ENCODE peak calls at places on chromosomes 5 and 9, in four cellular contexts. One of them, this sample, is unnamed. For H3K4me1 and H3K27me3, the result is how much of the 10 kb centered on the place peaks cover.

GRCh38 chr5:38672059-38672791 is 115.8 kb upstream of the LIFR start:
- DNase-seq in fibroblast of lung: peak
- DNase-seq in right atrium auricular region: no peak
- DNase-seq in GM23248: peak
- DNase-seq in this sample: no peak

GRCh38 chr9:7570107-7570720 is 229.4 kb downstream of the DMAC1 start:
- DNase-seq in fibroblast of lung: peak
- DNase-seq in right atrium auricular region: peak
- DNase-seq in GM23248: peak
- DNase-seq in this sample: peak

GRCh38 chr9:83906144-83906543 is 15.1 kb downstream of the KIF27 start:
- DNase-seq in fibroblast of lung: no peak
- DNase-seq in right atrium auricular region: no peak
- DNase-seq in GM23248: peak
- DNase-seq in this sample: no peak

GRCh38 chr5:44774279-44774880 is 34.4 kb upstream of the MRPS30 start:
- DNase-seq in fibroblast of lung: peak
- DNase-seq in right atrium auricular region: no peak
- DNase-seq in GM23248: peak
- DNase-seq in this sample: peak

GRCh38 chr9:80968611-80969010 is 720.7 kb downstream of the TLE1 start:
- DNase-seq in fibroblast of lung: peak
- DNase-seq in right atrium auricular region: no peak
- DNase-seq in GM23248: peak
- DNase-seq in this sample: no peak

GRCh38 chr5:163506726-163507125 is 1.3 kb downstream of the MAT2B start:
- DNase-seq in fibroblast of lung: peak
- DNase-seq in right atrium auricular region: no peak
- DNase-seq in GM23248: peak
- DNase-seq in this sample: no peak

GRCh38 chr9:93592389-93593021 is 16.1 kb downstream of the PHF2 start:
- DNase-seq in fibroblast of lung: peak
- DNase-seq in right atrium auricular region: no peak
- DNase-seq in GM23248: peak
- DNase-seq in this sample: no peak

GRCh38 chr5:136205061-136205702 is 12.2 kb upstream of the SMIM32 start:
- DNase-seq in fibroblast of lung: peak
- DNase-seq in right atrium auricular region: no peak
- DNase-seq in GM23248: no peak
- DNase-seq in this sample: no peak

GRCh38 chr9:86009133-86009532 is 68.2 kb downstream of the NAA35 start:
- DNase-seq in fibroblast of lung: no peak
- DNase-seq in right atrium auricular region: no peak
- DNase-seq in GM23248: no peak
- DNase-seq in this sample: no peak

GRCh38 chr9:76912631-76913275 is 6.8 kb upstream of the PRUNE2 start:
- DNase-seq in fibroblast of lung: peak
- DNase-seq in right atrium auricular region: no peak
- DNase-seq in GM23248: peak
- DNase-seq in this sample: no peak

GRCh38 chr9:105698348-105698747 is 4.0 kb downstream of the TMEM38B start:
- DNase-seq in fibroblast of lung: no peak
- DNase-seq in right atrium auricular region: no peak
- DNase-seq in GM23248: no peak
- DNase-seq in this sample: no peak

GRCh38 chr9:105004466-105005090 is 76.6 kb upstream of the ABCA1 start:
- DNase-seq in fibroblast of lung: no peak
- DNase-seq in right atrium auricular region: no peak
- DNase-seq in GM23248: no peak
- DNase-seq in this sample: no peak

GRCh38 chr5:177520906-177521513 is 4.2 kb upstream of the DDX41 start:
- DNase-seq in fibroblast of lung: no peak
- DNase-seq in right atrium auricular region: no peak
- DNase-seq in GM23248: peak
- DNase-seq in this sample: no peak

GRCh38 chr5:65247594-65247993 is 234.1 kb downstream of the ADAMTS6 start:
- DNase-seq in fibroblast of lung: no peak
- DNase-seq in right atrium auricular region: no peak
- DNase-seq in GM23248: no peak
- DNase-seq in this sample: no peak

GRCh38 chr5:5150667-5151066 is 10.5 kb downstream of the ADAMTS16 start:
- DNase-seq in fibroblast of lung: no peak
- DNase-seq in right atrium auricular region: no peak
- DNase-seq in GM23248: peak
- DNase-seq in this sample: no peak

GRCh38 chr9:97906236-97906831 is 16.0 kb downstream of the TRMO start:
- DNase-seq in fibroblast of lung: peak
- DNase-seq in right atrium auricular region: no peak
- DNase-seq in GM23248: peak
- DNase-seq in this sample: no peak

GRCh38 chr5:178577376-178577839 is 12.8 kb downstream of the COL23A1 start:
- DNase-seq in fibroblast of lung: no peak
- DNase-seq in right atrium auricular region: peak
- DNase-seq in GM23248: no peak
- DNase-seq in this sample: no peak

GRCh38 chr5:40446910-40447309 is 232.8 kb upstream of the PTGER4 start:
- DNase-seq in fibroblast of lung: peak
- DNase-seq in right atrium auricular region: no peak
- DNase-seq in GM23248: peak
- DNase-seq in this sample: no peak

GRCh38 chr5:174362514-174362913 is 317.0 kb downstream of the NSG2 start:
- DNase-seq in fibroblast of lung: no peak
- DNase-seq in right atrium auricular region: no peak
- DNase-seq in GM23248: no peak
- DNase-seq in this sample: no peak

GRCh38 chr5:27124590-27124989 is 86.2 kb upstream of the CDH9 start:
- DNase-seq in fibroblast of lung: no peak
- DNase-seq in right atrium auricular region: no peak
- DNase-seq in GM23248: peak
- DNase-seq in this sample: no peak

GRCh38 chr9:99307846-99308245 is 85.8 kb downstream of the SEC61B start:
- DNase-seq in fibroblast of lung: no peak
- DNase-seq in right atrium auricular region: no peak
- DNase-seq in GM23248: no peak
- DNase-seq in this sample: no peak

GRCh38 chr9:93590609-93591234 is 14.3 kb downstream of the PHF2 start:
- DNase-seq in fibroblast of lung: no peak
- DNase-seq in right atrium auricular region: no peak
- DNase-seq in GM23248: no peak
- DNase-seq in this sample: no peak

GRCh38 chr9:131735238-131736181 is 4.4 kb downstream of the RAPGEF1 start:
- DNase-seq in fibroblast of lung: peak
- DNase-seq in right atrium auricular region: no peak
- DNase-seq in GM23248: peak
- DNase-seq in this sample: no peak

GRCh38 chr5:151200913-151201445 is 22.9 kb downstream of the CCDC69 start:
- DNase-seq in fibroblast of lung: no peak
- DNase-seq in right atrium auricular region: no peak
- DNase-seq in GM23248: no peak
- DNase-seq in this sample: no peak

GRCh38 chr9:18495065-18495464 is 21.1 kb downstream of the ADAMTSL1 start:
- DNase-seq in fibroblast of lung: peak
- DNase-seq in right atrium auricular region: no peak
- DNase-seq in GM23248: no peak
- DNase-seq in this sample: no peak

GRCh38 chr9:18493361-18494015 is 19.5 kb downstream of the ADAMTSL1 start:
- DNase-seq in fibroblast of lung: peak
- DNase-seq in right atrium auricular region: no peak
- DNase-seq in GM23248: peak
- DNase-seq in this sample: no peak

GRCh38 chr9:18489861-18490260 is 15.9 kb downstream of the ADAMTSL1 start:
- DNase-seq in fibroblast of lung: peak
- DNase-seq in right atrium auricular region: no peak
- DNase-seq in GM23248: peak
- DNase-seq in this sample: no peak

GRCh38 chr9:18490591-18491370 is 16.8 kb downstream of the ADAMTSL1 start:
- DNase-seq in fibroblast of lung: peak
- DNase-seq in right atrium auricular region: no peak
- DNase-seq in GM23248: peak
- DNase-seq in this sample: no peak

GRCh38 chr9:18492612-18493011 is 18.7 kb downstream of the ADAMTSL1 start:
- DNase-seq in fibroblast of lung: peak
- DNase-seq in right atrium auricular region: no peak
- DNase-seq in GM23248: peak
- DNase-seq in this sample: no peak
- H3K27ac ChIP-seq in fibroblast of lung: peak
- H3K27ac ChIP-seq in right atrium auricular region: no peak
- H3K27ac ChIP-seq in GM23248: peak
- H3K27ac ChIP-seq in this sample: no peak

DNA sequence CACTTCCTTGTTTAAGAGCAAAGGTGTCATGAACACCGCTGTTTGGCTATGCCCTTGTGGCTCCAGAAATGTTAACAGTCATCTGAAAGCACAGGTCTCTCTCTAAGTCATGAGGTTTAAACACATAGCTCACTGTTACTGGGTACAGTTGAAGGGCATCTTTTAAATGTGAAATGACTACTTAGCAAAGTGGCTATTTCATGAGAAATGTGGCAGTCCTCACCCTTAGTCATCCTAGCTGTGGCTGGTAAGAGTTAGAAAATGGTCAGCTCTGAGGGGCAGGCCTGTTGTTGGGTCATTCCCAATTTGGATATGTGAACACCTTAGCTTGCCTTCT is 24.2 kb upstream of the TMEM171 start:
- DNase-seq in fibroblast of lung: peak
- DNase-seq in right atrium auricular region: no peak
- DNase-seq in GM23248: peak
- DNase-seq in this sample: no peak
- H3K4me1 ChIP-seq in fibroblast of lung: under half
- H3K4me1 ChIP-seq in right atrium auricular region: under half
- H3K4me1 ChIP-seq in GM23248: under half
- H3K4me1 ChIP-seq in this sample: under half

DNA sequence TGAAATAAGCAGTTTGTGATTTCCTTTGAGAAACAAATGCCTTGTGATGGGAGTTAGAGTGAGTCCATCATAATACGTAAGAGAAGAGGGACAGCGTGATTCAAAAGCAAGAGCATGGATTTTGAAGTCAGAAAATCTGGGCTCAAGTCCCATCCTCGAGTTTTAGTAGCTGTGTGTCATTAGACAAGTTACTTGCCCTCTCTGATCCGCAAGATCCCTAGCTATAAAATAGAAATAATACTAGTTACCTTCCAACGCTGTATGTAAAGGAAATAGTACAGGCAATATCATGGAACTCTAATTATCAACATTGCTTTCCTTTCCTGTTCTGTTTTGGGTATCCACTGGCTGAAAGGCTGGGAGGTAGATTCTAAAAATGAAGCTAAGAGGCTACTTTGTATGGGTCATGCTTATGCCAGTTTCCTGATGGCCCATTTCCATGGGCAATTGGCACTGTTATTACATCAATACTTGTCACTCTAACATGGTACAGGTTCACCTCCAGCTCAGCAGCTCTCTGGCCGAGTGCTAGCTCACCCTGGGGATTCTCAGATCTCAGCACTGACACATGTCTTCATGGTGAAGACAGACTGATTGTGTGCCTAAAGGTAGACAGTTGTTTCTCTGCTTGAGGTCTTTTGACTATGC is 241.7 kb upstream of the KLF4 start:
- DNase-seq in fibroblast of lung: no peak
- DNase-seq in right atrium auricular region: no peak
- DNase-seq in GM23248: no peak
- DNase-seq in this sample: no peak
- H3K27me3 ChIP-seq in fibroblast of lung: under half
- H3K27me3 ChIP-seq in right atrium auricular region: under half
- H3K27me3 ChIP-seq in GM23248: under half
- H3K27me3 ChIP-seq in this sample: under half

DNA sequence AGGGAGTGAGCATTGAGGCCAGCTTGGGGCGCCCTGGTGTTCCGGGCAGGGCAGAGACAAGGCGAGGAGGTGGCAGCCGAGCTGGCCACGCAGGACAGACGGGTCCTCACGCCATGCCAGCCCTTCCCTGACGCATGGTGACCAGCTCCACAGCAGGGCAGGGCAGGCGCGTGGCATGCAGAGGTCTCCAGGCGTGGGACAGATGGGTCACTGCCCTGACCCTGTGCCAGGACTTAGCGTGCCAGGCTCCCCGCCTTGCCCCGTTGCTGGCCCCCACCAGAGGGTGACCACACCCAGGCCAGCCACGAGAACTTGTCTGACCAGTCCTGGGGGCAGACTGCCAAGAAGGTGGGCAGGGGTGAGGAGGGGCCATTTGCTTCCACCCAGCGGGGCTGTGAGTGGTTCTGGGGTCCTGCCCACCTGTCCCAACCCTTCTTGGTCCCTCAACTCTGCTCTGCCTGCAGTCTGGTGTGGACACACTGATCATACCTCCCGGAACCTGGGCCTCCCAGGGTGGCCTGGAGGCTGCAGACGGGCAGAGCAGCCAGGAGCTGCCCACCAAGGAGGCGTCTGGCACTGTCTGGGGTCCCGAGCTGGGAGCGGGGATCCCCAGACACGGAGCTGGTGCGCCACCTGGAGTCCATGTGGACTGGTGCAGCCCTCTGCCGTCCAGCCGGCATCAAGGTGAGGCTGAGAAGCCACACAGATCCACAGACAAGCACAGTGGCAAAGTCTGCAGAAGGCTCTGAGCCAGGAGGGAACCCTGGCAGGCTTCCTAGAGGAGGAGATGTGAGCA is at the start of gene RNF224:
- DNase-seq in fibroblast of lung: peak
- DNase-seq in right atrium auricular region: no peak
- DNase-seq in GM23248: peak
- DNase-seq in this sample: peak
- H3K27ac ChIP-seq in fibroblast of lung: no peak
- H3K27ac ChIP-seq in right atrium auricular region: no peak
- H3K27ac ChIP-seq in GM23248: no peak
- H3K27ac ChIP-seq in this sample: no peak

GRCh38 chr5:175681045-175681974 is 23.4 kb downstream of the HRH2 start:
- DNase-seq in fibroblast of lung: no peak
- DNase-seq in right atrium auricular region: no peak
- DNase-seq in GM23248: no peak
- DNase-seq in this sample: no peak

GRCh38 chr5:175682664-175683063 is 24.8 kb downstream of the HRH2 start:
- DNase-seq in fibroblast of lung: no peak
- DNase-seq in right atrium auricular region: no peak
- DNase-seq in GM23248: no peak
- DNase-seq in this sample: no peak

GRCh38 chr5:175680463-175680862 is 22.6 kb downstream of the HRH2 start:
- DNase-seq in fibroblast of lung: no peak
- DNase-seq in right atrium auricular region: no peak
- DNase-seq in GM23248: no peak
- DNase-seq in this sample: no peak

GRCh38 chr5:175683231-175683630 is 25.4 kb downstream of the HRH2 start:
- DNase-seq in fibroblast of lung: no peak
- DNase-seq in right atrium auricular region: no peak
- DNase-seq in GM23248: no peak
- DNase-seq in this sample: no peak

GRCh38 chr5:175681975-175682354 is 24.1 kb downstream of the HRH2 start:
- DNase-seq in fibroblast of lung: no peak
- DNase-seq in right atrium auricular region: no peak
- DNase-seq in GM23248: no peak
- DNase-seq in this sample: no peak
- H3K4me1 ChIP-seq in fibroblast of lung: under half
- H3K4me1 ChIP-seq in right atrium auricular region: half or more
- H3K4me1 ChIP-seq in GM23248: under half
- H3K4me1 ChIP-seq in this sample: under half